ENCODE peak calls at places on chromosomes 13 and 19, in nine cellular contexts. One of them, this sample, is unnamed.

GRCh38 chr13:111503376-111503775 is 182.9 kb downstream of the TEX29 start:
- DNase-seq in tibial nerve: no peak
- DNase-seq in pancreas: no peak
- DNase-seq in posterior cingulate gyrus: no peak
- DNase-seq in AG10803: no peak
- DNase-seq in progenitor cell of endocrine pancreas: no peak
- DNase-seq in PC-3: no peak
- DNase-seq in left lung: no peak
- DNase-seq in LoVo: no peak
- DNase-seq in this sample: no peak

GRCh38 chr13:35729926-35730627 is 253.6 kb upstream of the MAB21L1 start:
- DNase-seq in AG10803: no peak
- DNase-seq in PC-3: no peak
- DNase-seq in posterior cingulate gyrus: no peak
- DNase-seq in tibial nerve: peak; percentile 24
- DNase-seq in pancreas: no peak
- DNase-seq in LoVo: no peak
- DNase-seq in progenitor cell of endocrine pancreas: no peak
- DNase-seq in left lung: no peak
- DNase-seq in this sample: no peak

GRCh38 chr13:33015791-33016323 is 366 bp upstream of the KL start:
- DNase-seq in left lung: no peak
- DNase-seq in PC-3: no peak
- DNase-seq in AG10803: no peak
- DNase-seq in pancreas: peak; percentile 65
- DNase-seq in LoVo: no peak
- DNase-seq in tibial nerve: no peak
- DNase-seq in posterior cingulate gyrus: no peak
- DNase-seq in progenitor cell of endocrine pancreas: no peak
- DNase-seq in this sample: no peak

GRCh38 chr19:16131648-16132047 is 11.8 kb upstream of the HSH2D start:
- DNase-seq in tibial nerve: no peak
- DNase-seq in posterior cingulate gyrus: no peak
- DNase-seq in pancreas: no peak
- DNase-seq in left lung: no peak
- DNase-seq in AG10803: no peak
- DNase-seq in progenitor cell of endocrine pancreas: no peak
- DNase-seq in PC-3: no peak
- DNase-seq in LoVo: no peak
- DNase-seq in this sample: no peak

GRCh38 chr19:54002495-54003315 is 11.3 kb downstream of the CACNG6 start:
- DNase-seq in AG10803: no peak
- DNase-seq in tibial nerve: no peak
- DNase-seq in left lung: no peak
- DNase-seq in pancreas: no peak
- DNase-seq in PC-3: peak; percentile 75
- DNase-seq in LoVo: no peak
- DNase-seq in posterior cingulate gyrus: no peak
- DNase-seq in progenitor cell of endocrine pancreas: no peak
- DNase-seq in this sample: no peak

GRCh38 chr19:43148233-43148632 is 38.1 kb downstream of the PSG5 start:
- DNase-seq in pancreas: no peak
- DNase-seq in tibial nerve: no peak
- DNase-seq in PC-3: peak; percentile 18
- DNase-seq in posterior cingulate gyrus: no peak
- DNase-seq in LoVo: no peak
- DNase-seq in left lung: no peak
- DNase-seq in AG10803: peak; percentile 90
- DNase-seq in progenitor cell of endocrine pancreas: no peak
- DNase-seq in this sample: peak; percentile 79

GRCh38 chr13:42001580-42001979 is 40.7 kb upstream of the VWA8 start:
- DNase-seq in tibial nerve: no peak
- DNase-seq in posterior cingulate gyrus: no peak
- DNase-seq in AG10803: peak; percentile 75
- DNase-seq in left lung: peak; percentile 65
- DNase-seq in progenitor cell of endocrine pancreas: no peak
- DNase-seq in LoVo: no peak
- DNase-seq in pancreas: no peak
- DNase-seq in PC-3: peak; percentile 44
- DNase-seq in this sample: no peak

GRCh38 chr19:55083004-55083850 is 7.6 kb downstream of the EPS8L1 start:
- DNase-seq in PC-3: no peak
- DNase-seq in tibial nerve: no peak
- DNase-seq in progenitor cell of endocrine pancreas: no peak
- DNase-seq in pancreas: no peak
- DNase-seq in LoVo: no peak
- DNase-seq in AG10803: no peak
- DNase-seq in posterior cingulate gyrus: no peak
- DNase-seq in left lung: no peak
- DNase-seq in this sample: no peak

GRCh38 chr19:48500830-48501445 is 10.7 kb downstream of the LMTK3 start:
- DNase-seq in posterior cingulate gyrus: no peak
- DNase-seq in tibial nerve: no peak
- DNase-seq in pancreas: no peak
- DNase-seq in PC-3: no peak
- DNase-seq in left lung: no peak
- DNase-seq in progenitor cell of endocrine pancreas: no peak
- DNase-seq in AG10803: no peak
- DNase-seq in LoVo: no peak
- DNase-seq in this sample: peak; percentile 46

GRCh38 chr13:85565652-85566051 is 233.6 kb downstream of the SLITRK6 start:
- DNase-seq in left lung: no peak
- DNase-seq in pancreas: no peak
- DNase-seq in posterior cingulate gyrus: no peak
- DNase-seq in tibial nerve: no peak
- DNase-seq in LoVo: no peak
- DNase-seq in AG10803: no peak
- DNase-seq in PC-3: no peak
- DNase-seq in progenitor cell of endocrine pancreas: no peak
- DNase-seq in this sample: no peak

GRCh38 chr19:14425696-14426138 is 6.6 kb upstream of the DDX39A start:
- DNase-seq in pancreas: no peak
- DNase-seq in posterior cingulate gyrus: no peak
- DNase-seq in tibial nerve: no peak
- DNase-seq in LoVo: no peak
- DNase-seq in left lung: no peak
- DNase-seq in progenitor cell of endocrine pancreas: no peak
- DNase-seq in AG10803: no peak
- DNase-seq in PC-3: no peak
- DNase-seq in this sample: no peak

GRCh38 chr19:7636317-7636690 is 606 bp upstream of the STXBP2 start:
- DNase-seq in progenitor cell of endocrine pancreas: no peak
- DNase-seq in posterior cingulate gyrus: no peak
- DNase-seq in tibial nerve: no peak
- DNase-seq in pancreas: no peak
- DNase-seq in AG10803: no peak
- DNase-seq in PC-3: no peak
- DNase-seq in LoVo: no peak
- DNase-seq in left lung: no peak
- DNase-seq in this sample: no peak

GRCh38 chr19:31377736-31378135 is 28.5 kb upstream of the TSHZ3 start:
- DNase-seq in AG10803: no peak
- DNase-seq in PC-3: no peak
- DNase-seq in pancreas: no peak
- DNase-seq in LoVo: no peak
- DNase-seq in posterior cingulate gyrus: no peak
- DNase-seq in tibial nerve: no peak
- DNase-seq in progenitor cell of endocrine pancreas: no peak
- DNase-seq in left lung: no peak
- DNase-seq in this sample: no peak

GRCh38 chr19:36163813-36164212 is 11.6 kb upstream of the COX7A1 start:
- DNase-seq in LoVo: no peak
- DNase-seq in tibial nerve: no peak
- DNase-seq in progenitor cell of endocrine pancreas: no peak
- DNase-seq in pancreas: no peak
- DNase-seq in posterior cingulate gyrus: no peak
- DNase-seq in AG10803: no peak
- DNase-seq in left lung: no peak
- DNase-seq in PC-3: no peak
- DNase-seq in this sample: no peak

GRCh38 chr19:513368-514165 is 6.3 kb downstream of the TPGS1 start:
- DNase-seq in pancreas: no peak
- DNase-seq in left lung: no peak
- DNase-seq in progenitor cell of endocrine pancreas: no peak
- DNase-seq in AG10803: no peak
- DNase-seq in tibial nerve: no peak
- DNase-seq in LoVo: no peak
- DNase-seq in PC-3: no peak
- DNase-seq in posterior cingulate gyrus: no peak
- DNase-seq in this sample: no peak

GRCh38 chr13:91725646-91726045 is 327.2 kb downstream of the GPC5 start:
- DNase-seq in posterior cingulate gyrus: no peak
- DNase-seq in tibial nerve: no peak
- DNase-seq in AG10803: no peak
- DNase-seq in pancreas: no peak
- DNase-seq in PC-3: no peak
- DNase-seq in progenitor cell of endocrine pancreas: no peak
- DNase-seq in left lung: no peak
- DNase-seq in LoVo: no peak
- DNase-seq in this sample: no peak

GRCh38 chr13:99968521-99969367 is 2.8 kb downstream of the ZIC5 start:
- DNase-seq in posterior cingulate gyrus: no peak
- DNase-seq in pancreas: peak; percentile 68
- DNase-seq in tibial nerve: no peak
- DNase-seq in progenitor cell of endocrine pancreas: no peak
- DNase-seq in LoVo: no peak
- DNase-seq in AG10803: no peak
- DNase-seq in left lung: no peak
- DNase-seq in PC-3: no peak
- DNase-seq in this sample: no peak

GRCh38 chr13:95605426-95606125 is 38.9 kb downstream of the DZIP1 start:
- DNase-seq in progenitor cell of endocrine pancreas: no peak
- DNase-seq in PC-3: no peak
- DNase-seq in posterior cingulate gyrus: no peak
- DNase-seq in tibial nerve: no peak
- DNase-seq in LoVo: no peak
- DNase-seq in AG10803: no peak
- DNase-seq in left lung: no peak
- DNase-seq in pancreas: no peak
- DNase-seq in this sample: no peak

GRCh38 chr13:26246154-26246553 is 7.8 kb upstream of the CDK8 start:
- DNase-seq in pancreas: no peak
- DNase-seq in tibial nerve: no peak
- DNase-seq in PC-3: no peak
- DNase-seq in posterior cingulate gyrus: no peak
- DNase-seq in LoVo: no peak
- DNase-seq in left lung: no peak
- DNase-seq in progenitor cell of endocrine pancreas: no peak
- DNase-seq in AG10803: no peak
- DNase-seq in this sample: no peak

GRCh38 chr13:39676315-39676876 is 20.9 kb downstream of the COG6 start:
- DNase-seq in progenitor cell of endocrine pancreas: no peak
- DNase-seq in PC-3: peak; percentile 67
- DNase-seq in left lung: no peak
- DNase-seq in posterior cingulate gyrus: no peak
- DNase-seq in AG10803: peak; percentile 49
- DNase-seq in LoVo: peak; percentile 47
- DNase-seq in pancreas: no peak
- DNase-seq in tibial nerve: peak; percentile 73
- DNase-seq in this sample: no peak

This sample was measured in ureter.